ENCODE peak calls at places on chromosomes 1 and 21, in four cellular contexts. I is hepatocyte, W is fibroblast of lung, U is Calu3. D is an unnamed sample.

GRCh38 chr1:201876148-201876547 is 12.6 kb upstream of the SHISA4 start:
- DNase-seq in I (no peak), W (no peak), U (peak), D (peak)

GRCh38 chr1:151533870-151534269 is 6.2 kb upstream of the TUFT1 start:
- DNase-seq in I (no peak), W (no peak), U (no peak), D (no peak)

GRCh38 chr1:19405761-19406481 is 79.4 kb downstream of the CAPZB start:
- DNase-seq in I (peak), W (peak), U (no peak), D (no peak)

GRCh38 chr1:115176189-115176588 is 86.9 kb upstream of the TSPAN2 start:
- DNase-seq in I (no peak), W (no peak), U (no peak), D (no peak)

GRCh38 chr1:150562384-150563339 is 13.5 kb downstream of the ADAMTSL4 start:
- DNase-seq in I (peak), W (no peak), U (no peak), D (no peak)

GRCh38 chr1:220113136-220113695 is 19.3 kb downstream of the IARS2 start:
- DNase-seq in I (peak), W (no peak), U (no peak), D (peak)

GRCh38 chr1:41342774-41343355 is 18.4 kb upstream of the FOXO6 start:
- DNase-seq in I (no peak), W (no peak), U (no peak), D (no peak)

GRCh38 chr1:217364220-217364619 is 266.7 kb downstream of the GPATCH2 start:
- DNase-seq in I (no peak), W (no peak), U (no peak), D (no peak)

GRCh38 chr1:9143250-9143649 is 14.3 kb upstream of the GPR157 start:
- DNase-seq in I (no peak), W (peak), U (no peak), D (peak)

GRCh38 chr1:21864730-21865129 is 52.7 kb downstream of the LDLRAD2 start:
- DNase-seq in I (no peak), W (no peak), U (no peak), D (no peak)

GRCh38 chr1:168260393-168260792 is 20.3 kb upstream of the TBX19 start:
- DNase-seq in I (no peak), W (no peak), U (no peak), D (no peak)

GRCh38 chr1:22760453-22760852 is 49.8 kb downstream of the EPHB2 start:
- DNase-seq in I (no peak), W (no peak), U (no peak), D (peak)

GRCh38 chr1:58941471-58942289 is 157.8 kb upstream of the JUN start:
- DNase-seq in I (no peak), W (no peak), U (no peak), D (no peak)

GRCh38 chr1:100556925-100557605 is 19.1 kb downstream of the GPR88 start:
- DNase-seq in I (no peak), W (no peak), U (no peak), D (no peak)

GRCh38 chr1:203593723-203594122 is 32.9 kb upstream of the ATP2B4 start:
- DNase-seq in I (peak), W (no peak), U (peak), D (peak)

GRCh38 chr1:55812281-55812680 is 597.1 kb upstream of the USP24 start:
- DNase-seq in I (no peak), W (peak), U (no peak), D (peak)

GRCh38 chr1:92623187-92623778 is 136.6 kb upstream of the GFI1 start:
- DNase-seq in I (no peak), W (peak), U (no peak), D (peak)

GRCh38 chr1:54397090-54397591 is 9.1 kb downstream of the SSBP3 start:
- DNase-seq in I (peak), W (no peak), U (no peak), D (no peak)

GRCh38 chr1:168360622-168361021 is 79.9 kb downstream of the TBX19 start:
- DNase-seq in I (peak), W (peak), U (no peak), D (peak)

GRCh38 chr1:244862354-244862698 is 2.0 kb downstream of the HNRNPU start:
- DNase-seq in I (no peak), W (no peak), U (no peak), D (no peak)

GRCh38 chr1:201928266-201928665 is 18.1 kb downstream of the LMOD1 start:
- DNase-seq in I (no peak), W (no peak), U (no peak), D (no peak)

GRCh38 chr1:100188617-100189016 is 10.6 kb upstream of the LRRC39 start:
- DNase-seq in I (no peak), W (peak), U (no peak), D (peak)

GRCh38 chr1:43887748-43888147 is 45.9 kb upstream of the ARTN start:
- DNase-seq in I (no peak), W (peak), U (no peak), D (no peak)

GRCh38 chr1:212457740-212458338 is 25.1 kb downstream of the NENF start:
- DNase-seq in I (peak), W (peak), U (peak), D (peak)

GRCh38 chr1:9589719-9590157 is 1.0 kb downstream of the TMEM201 start:
- DNase-seq in I (no peak), W (peak), U (no peak), D (peak)

GRCh38 chr1:157105298-157105987 is 5.8 kb upstream of the ETV3L start:
- DNase-seq in I (no peak), W (no peak), U (no peak), D (no peak)

GRCh38 chr1:223114871-223115270 is 28.2 kb downstream of the TLR5 start:
- DNase-seq in I (no peak), W (no peak), U (no peak), D (peak)

GRCh38 chr1:211653907-211654553 is 21.4 kb downstream of the NEK2 start:
- DNase-seq in I (peak), W (peak), U (no peak), D (peak)

GRCh38 chr21:36635991-36636390 is 62.9 kb upstream of the SIM2 start:
- DNase-seq in I (no peak), W (no peak), U (no peak), D (no peak)

GRCh38 chr21:38850277-38850951 is 44.7 kb downstream of the ETS2 start:
- DNase-seq in I (no peak), W (no peak), U (no peak), D (no peak)

GRCh38 chr1:2289607-2290006 is 61.5 kb downstream of the SKI start:
- DNase-seq in I (no peak), W (no peak), U (no peak), D (no peak)

GRCh38 chr1:14263671-14264070 is 334.8 kb upstream of the KAZN start:
- DNase-seq in I (no peak), W (no peak), U (no peak), D (no peak)

GRCh38 chr1:34250342-34250741 is 73.6 kb downstream of the C1orf94 start:
- DNase-seq in I (no peak), W (no peak), U (no peak), D (no peak)

GRCh38 chr1:12244078-12244477 is 14.2 kb downstream of the VPS13D start:
- DNase-seq in I (no peak), W (no peak), U (no peak), D (peak)

GRCh38 chr1:22107126-22107525 is 35.8 kb downstream of the WNT4 start:
- DNase-seq in I (no peak), W (peak), U (no peak), D (peak)

GRCh38 chr1:36699113-36699512 is 216.4 kb upstream of the CSF3R start:
- DNase-seq in I (no peak), W (no peak), U (no peak), D (no peak)

GRCh38 chr1:145927916-145928647 is 798 bp upstream of the RBM8A start:
- DNase-seq in I (no peak), W (no peak), U (no peak), D (no peak)

GRCh38 chr21:43712268-43712942 is 6.5 kb upstream of the PDXK start:
- DNase-seq in I (peak), W (peak), U (peak), D (peak)

GRCh38 chr1:156608036-156608674 is 6.9 kb upstream of the GPATCH4 start:
- DNase-seq in I (peak), W (peak), U (peak), D (peak)

GRCh38 chr1:85576642-85577420 is 3.7 kb upstream of the CCN1 start:
- DNase-seq in I (peak), W (peak), U (peak), D (peak)

D was measured in cardiac fibroblast.